ENCODE peak calls at places on chromosomes 2 and 18, in seven cellular contexts. Q, H, O, E, D, Y and B are unnamed samples.

GRCh38 chr18:7415081-7415894 is 151.8 kb upstream of the PTPRM start:
- DNase-seq in Q (no peak), H (no peak), E (no peak), O (peak), D (no peak), Y (peak), B (no peak)

GRCh38 chr2:120418174-120418787 is 72.3 kb downstream of the INHBB start:
- DNase-seq in Q (no peak), H (no peak), Y (no peak), E (no peak), O (no peak), D (no peak), B (no peak)

GRCh38 chr2:229980440-229981184 is 58.3 kb downstream of the FBXO36 start:
- DNase-seq in O (peak), H (peak), Y (peak), Q (peak), E (peak), D (peak), B (peak)

GRCh38 chr2:8174641-8175257 is 507.1 kb upstream of the ID2 start:
- DNase-seq in O (no peak), H (no peak), Q (no peak), Y (peak), E (no peak), D (peak), B (no peak)

GRCh38 chr2:10392951-10393647 is 55.0 kb downstream of the ODC1 start:
- DNase-seq in E (no peak), D (no peak), Q (no peak), Y (peak), H (no peak), O (no peak), B (peak)

GRCh38 chr2:173059941-173060575 is 15.6 kb upstream of the MAP3K20 start:
- DNase-seq in O (no peak), D (no peak), H (no peak), Y (peak), E (no peak), Q (peak), B (no peak)

GRCh38 chr2:238938460-238939055 is 90.7 kb downstream of the TWIST2 start:
- DNase-seq in O (peak), Q (peak), E (no peak), Y (peak), H (peak), D (peak), B (peak)

GRCh38 chr2:19532797-19533196 is 174.4 kb upstream of the OSR1 start:
- DNase-seq in D (no peak), Q (peak), O (no peak), E (no peak), Y (no peak), H (no peak), B (no peak)

GRCh38 chr2:56741601-56742102 is 557.9 kb downstream of the CCDC85A start:
- DNase-seq in Y (peak), Q (peak), D (peak), O (no peak), H (peak), E (peak), B (no peak)

GRCh38 chr2:169029341-169029740 is 1.8 kb downstream of the ABCB11 start:
- DNase-seq in H (no peak), Q (no peak), E (peak), O (no peak), Y (no peak), D (no peak), B (no peak)

GRCh38 chr18:23868341-23868740 is 146.2 kb upstream of the TTC39C start:
- DNase-seq in D (no peak), E (no peak), O (no peak), Q (no peak), H (no peak), Y (no peak), B (no peak)

GRCh38 chr2:67938053-67938452 is 124.8 kb downstream of the C1D start:
- DNase-seq in H (no peak), Y (peak), E (no peak), Q (no peak), D (peak), O (no peak), B (no peak)

GRCh38 chr2:105396254-105397024 is 2.4 kb downstream of the FHL2 start:
- DNase-seq in D (peak), H (peak), E (no peak), Y (peak), Q (peak), O (peak), B (no peak)

GRCh38 chr18:36176739-36177138 is 10.6 kb upstream of the MOCOS start:
- DNase-seq in O (no peak), Y (peak), H (no peak), E (no peak), D (peak), Q (no peak), B (no peak)

GRCh38 chr18:40473221-40473620 is 1481.8 kb upstream of the PIK3C3 start:
- DNase-seq in Q (no peak), E (no peak), O (no peak), D (peak), Y (no peak), H (no peak), B (no peak)

GRCh38 chr2:28437142-28437835 is 44.6 kb downstream of the FOSL2 start:
- DNase-seq in Y (peak), E (no peak), D (no peak), Q (no peak), O (no peak), H (no peak), B (no peak)

GRCh38 chr2:107669335-107669734 is 157.4 kb upstream of the RGPD4 start:
- DNase-seq in D (peak), Q (no peak), E (no peak), H (no peak), O (no peak), Y (peak), B (no peak)

GRCh38 chr18:23683671-23684070 is 5.6 kb upstream of the LAMA3 start:
- DNase-seq in E (no peak), Y (no peak), Q (no peak), O (no peak), D (no peak), H (no peak), B (no peak)

GRCh38 chr2:219250044-219250781 is 2.8 kb upstream of the TUBA4B start:
- DNase-seq in Y (no peak), Q (no peak), D (no peak), O (no peak), H (no peak), E (no peak), B (no peak)

GRCh38 chr2:150647943-150648342 is 160.5 kb upstream of the RND3 start:
- DNase-seq in Q (no peak), E (no peak), O (no peak), D (no peak), H (no peak), Y (no peak), B (no peak)

GRCh38 chr2:107174126-107174525 is 288.2 kb upstream of the ST6GAL2 start:
- DNase-seq in E (no peak), Y (no peak), Q (no peak), O (no peak), H (no peak), D (no peak), B (no peak)

GRCh38 chr2:193505620-193506019 is 1310.9 kb upstream of the TMEFF2 start:
- DNase-seq in Q (no peak), O (no peak), Y (no peak), D (no peak), E (no peak), H (no peak), B (no peak)

GRCh38 chr2:1722692-1723091 is 21.6 kb downstream of the PXDN start:
- DNase-seq in E (no peak), O (no peak), H (no peak), Y (no peak), D (no peak), Q (no peak), B (no peak)

GRCh38 chr2:86140969-86141392 is 34.9 kb downstream of the PTCD3 start:
- DNase-seq in D (no peak), Q (no peak), E (peak), Y (no peak), O (peak), H (no peak), B (no peak)

GRCh38 chr18:9066358-9066757 is 36.1 kb upstream of the NDUFV2 start:
- DNase-seq in O (no peak), H (no peak), Q (no peak), D (no peak), Y (no peak), E (no peak), B (no peak)

GRCh38 chr2:138034536-138034935 is 70.3 kb downstream of the HNMT start:
- DNase-seq in E (peak), Q (no peak), O (no peak), Y (no peak), D (no peak), H (no peak), B (no peak)

GRCh38 chr2:172436889-172437288 is 9.5 kb downstream of the ITGA6 start:
- DNase-seq in Y (peak), H (no peak), O (no peak), E (no peak), D (no peak), Q (no peak), B (no peak)

GRCh38 chr2:144377929-144378328 is 142.0 kb downstream of the ZEB2 start:
- DNase-seq in H (no peak), E (no peak), D (no peak), O (no peak), Y (peak), Q (peak), B (no peak)

GRCh38 chr2:191200910-191201309 is 44.3 kb upstream of the MYO1B start:
- DNase-seq in Y (no peak), O (no peak), D (no peak), Q (no peak), H (no peak), E (no peak), B (no peak)
- TF ChIP-seq CTCF in Y (no peak), O (no peak), D (no peak), Q (no peak), H (no peak), E (no peak), B (no peak)

GRCh38 chr18:49886891-49887764 is 73.8 kb upstream of the ACAA2 start:
- DNase-seq in O (no peak), D (no peak), Y (no peak), H (no peak), E (no peak), Q (no peak), B (peak)
- TF ChIP-seq CTCF in O (no peak), D (peak), Y (no peak), H (no peak), E (no peak), Q (no peak), B (no peak)

DNA sequence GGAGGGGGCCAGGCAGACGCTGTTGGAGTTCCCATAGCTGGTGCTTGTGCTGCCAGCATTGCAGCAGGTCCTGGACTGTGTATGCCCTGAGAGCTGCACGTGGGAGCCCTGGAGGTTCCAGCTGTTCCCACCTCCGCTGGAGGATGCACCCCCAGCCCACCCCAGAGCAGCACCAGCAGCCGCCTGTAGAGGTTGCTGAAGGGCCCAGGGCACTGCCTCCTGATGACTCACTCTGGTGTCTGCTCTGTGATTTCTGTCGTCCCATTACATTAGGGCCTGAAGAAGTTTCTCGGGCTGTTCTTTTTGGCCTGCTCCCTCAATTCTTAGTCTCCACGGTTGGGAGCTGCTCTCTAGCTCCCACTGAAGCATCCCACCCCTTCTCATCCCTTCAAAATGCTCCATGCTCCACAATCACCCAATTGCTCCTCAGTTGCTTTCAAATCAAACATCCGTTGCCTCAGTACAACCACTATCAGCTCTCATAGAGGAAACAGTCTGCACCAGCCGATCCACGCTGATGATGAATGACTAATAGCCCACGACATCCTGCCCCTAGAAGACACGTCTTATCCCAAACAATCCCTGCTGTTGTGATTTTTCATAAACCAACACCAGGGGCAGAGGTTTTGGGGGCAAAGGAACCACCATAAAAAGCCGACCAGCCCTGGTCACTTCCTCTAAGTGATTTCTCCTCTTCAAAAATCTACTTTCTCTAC is 65.2 kb upstream of the RNF152 start:
- DNase-seq in Y (no peak), H (no peak), D (no peak), O (no peak), E (no peak), Q (peak), B (no peak)
- TF ChIP-seq CTCF in Y (no peak), H (peak), D (peak), O (no peak), E (peak), Q (no peak), B (no peak)

GRCh38 chr2:134119672-134120159 is 134.2 kb upstream of the MGAT5 start:
- DNase-seq in O (peak), Q (peak), D (peak), H (peak), Y (peak), E (peak), B (peak)

GRCh38 chr2:134119117-134119671 is 134.7 kb upstream of the MGAT5 start:
- DNase-seq in H (no peak), O (no peak), E (no peak), Y (no peak), Q (no peak), D (no peak), B (no peak)

GRCh38 chr2:134117651-134118050 is 136.2 kb upstream of the MGAT5 start:
- DNase-seq in H (no peak), Q (no peak), D (no peak), E (no peak), O (no peak), Y (no peak), B (no peak)

GRCh38 chr2:134120160-134120717 is 133.6 kb upstream of the MGAT5 start:
- DNase-seq in H (no peak), Y (no peak), E (peak), O (peak), D (peak), Q (no peak), B (peak)

GRCh38 chr2:134118279-134119116 is 135.4 kb upstream of the MGAT5 start:
- DNase-seq in Q (peak), Y (peak), H (peak), O (peak), E (peak), D (peak), B (peak)
- TF ChIP-seq CTCF in Q (peak), Y (peak), H (peak), O (peak), E (peak), D (peak), B (peak)

GRCh38 chr2:241887806-241888522 is 18.4 kb downstream of the RTP5 start:
- DNase-seq in H (no peak), E (no peak), Q (no peak), D (no peak), O (no peak), Y (no peak), B (no peak)

GRCh38 chr2:241885701-241886643 is 16.4 kb downstream of the RTP5 start:
- DNase-seq in E (no peak), Y (no peak), Q (no peak), O (no peak), D (no peak), H (no peak), B (no peak)

GRCh38 chr2:241884951-241885700 is 15.6 kb downstream of the RTP5 start:
- DNase-seq in H (no peak), Y (no peak), D (no peak), E (no peak), Q (no peak), O (peak), B (no peak)

GRCh38 chr2:241888641-241889040 is 19.1 kb downstream of the RTP5 start:
- DNase-seq in O (no peak), Q (no peak), H (no peak), Y (no peak), E (no peak), D (no peak), B (no peak)

DNA sequence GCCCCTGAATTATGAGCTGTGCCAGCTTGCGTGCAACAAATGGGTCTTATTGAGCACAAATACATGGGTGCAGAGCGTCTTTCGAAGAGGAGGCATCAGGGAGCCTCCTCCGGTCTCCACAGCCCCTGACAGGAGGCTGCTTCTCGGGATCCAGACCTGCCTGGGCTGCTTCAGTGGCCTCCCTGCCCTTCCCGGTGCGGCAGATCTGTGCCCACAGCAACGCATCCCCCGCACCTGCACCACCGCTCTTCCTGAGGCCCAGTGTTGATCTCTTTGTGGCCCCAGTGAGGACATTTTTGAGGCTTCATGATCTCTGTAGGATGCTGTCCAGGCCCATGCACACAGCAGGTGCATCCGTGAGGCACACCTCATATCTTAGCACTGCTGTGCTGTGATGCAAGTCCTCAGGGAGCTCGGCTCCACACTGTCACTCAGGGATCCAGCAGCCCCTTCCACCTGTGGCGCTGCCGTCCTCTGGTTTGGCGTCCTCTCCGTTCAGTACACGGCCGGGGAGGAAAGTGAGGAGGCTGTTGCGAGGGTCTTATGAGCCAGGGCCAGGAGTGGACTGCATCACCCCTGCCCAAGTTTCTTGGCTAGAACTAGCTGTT is 17.4 kb downstream of the RTP5 start:
- DNase-seq in E (no peak), O (no peak), Y (no peak), Q (no peak), H (no peak), D (no peak), B (no peak)
- TF ChIP-seq CTCF in E (no peak), O (no peak), Y (no peak), Q (no peak), H (no peak), D (no peak), B (no peak)

GRCh38 chr18:57052173-57052572 is 94.7 kb upstream of the BOD1L2 start:
- DNase-seq in Q (no peak), E (no peak), O (no peak), Y (no peak), H (no peak), D (no peak), B (no peak)
- TF ChIP-seq CTCF in Q (no peak), E (no peak), O (no peak), Y (no peak), H (no peak), D (no peak), B (no peak)